ENCODE peak calls at places on chromosomes 7 and 10, in ten cellular contexts. P is IMR-90; D is CD8-positive, alpha-beta memory T cell; M is iPS DF 6.9; O is fibroblast of pulmonary artery; E is HL-60; S is GM23248; X is tibial nerve; G is cardiac fibroblast; T is HFF-Myc. Y is an unnamed sample.

GRCh38 chr10:68550747-68551411 is 9.3 kb upstream of the TET1 start:
- DNase-seq in P (peak; percentile 82), D (peak; percentile 37), M (peak; percentile 84), O (peak; percentile 90), E (peak; percentile 69), S (peak; percentile 88), X (peak; percentile 83), G (peak; percentile 91), T (peak; percentile 80), Y (no peak)

GRCh38 chr10:79260803-79261740 is 86.2 kb upstream of the PPIF start:
- DNase-seq in P (peak; percentile 80), D (no peak), M (no peak), O (peak; percentile 30), E (no peak), S (no peak), X (no peak), G (no peak), T (no peak), Y (peak; percentile 64)

GRCh38 chr7:107667341-107667740 is 6.7 kb downstream of the SLC26A4 start:
- DNase-seq in P (no peak), D (no peak), M (no peak), O (peak; percentile 29), E (no peak), S (no peak), X (no peak), G (no peak), T (no peak), Y (no peak)

GRCh38 chr7:30412810-30413504 is 65.6 kb downstream of the NOD1 start:
- DNase-seq in P (peak; percentile 83), D (peak; percentile 18), M (peak; percentile 41), O (peak; percentile 93), E (peak; percentile 49), S (peak; percentile 90), X (peak; percentile 53), G (peak; percentile 93), T (peak; percentile 81), Y (no peak)

GRCh38 chr10:24821986-24822385 is 98.3 kb upstream of the ARHGAP21 start:
- DNase-seq in P (peak; percentile 49), D (no peak), M (no peak), O (peak; percentile 22), E (no peak), S (peak; percentile 65), X (no peak), G (peak; percentile 69), T (no peak), Y (no peak)

GRCh38 chr7:154914580-154915380 is 88.1 kb downstream of the PAXIP1 start:
- DNase-seq in P (no peak), D (no peak), M (no peak), O (no peak), E (no peak), S (no peak), X (no peak), G (no peak), T (no peak), Y (no peak)

GRCh38 chr7:95772298-95772770 is at the start of gene DYNC1I1:
- DNase-seq in P (peak; percentile 19), D (no peak), M (no peak), O (peak; percentile 54), E (peak; percentile 42), S (peak; percentile 77), X (peak; percentile 17), G (peak; percentile 64), T (no peak), Y (peak; percentile 55)

GRCh38 chr7:5408777-5409176 is 14.9 kb downstream of the TNRC18 start:
- DNase-seq in P (peak; percentile 77), D (no peak), M (no peak), O (peak; percentile 53), E (no peak), S (peak; percentile 91), X (no peak), G (peak; percentile 70), T (no peak), Y (no peak)

GRCh38 chr10:92965314-92965713 is 95.3 kb upstream of the CYP26C1 start:
- DNase-seq in P (peak; percentile 73), D (no peak), M (peak; percentile 31), O (peak; percentile 80), E (no peak), S (peak; percentile 62), X (peak; percentile 25), G (peak; percentile 85), T (no peak), Y (no peak)

GRCh38 chr10:111114931-111115500 is 38.2 kb downstream of the ADRA2A start:
- DNase-seq in P (no peak), D (no peak), M (no peak), O (no peak), E (no peak), S (no peak), X (no peak), G (no peak), T (no peak), Y (no peak)

GRCh38 chr7:105810556-105810955 is 65.8 kb downstream of the ATXN7L1 start:
- DNase-seq in P (no peak), D (no peak), M (no peak), O (no peak), E (no peak), S (no peak), X (no peak), G (no peak), T (no peak), Y (peak; percentile 60)

GRCh38 chr10:90777614-90778013 is 80.2 kb downstream of the HTR7 start:
- DNase-seq in P (no peak), D (no peak), M (no peak), O (peak; percentile 60), E (no peak), S (no peak), X (peak; percentile 17), G (no peak), T (no peak), Y (no peak)

GRCh38 chr10:112139176-112139575 is 44.4 kb downstream of the GPAM start:
- DNase-seq in P (no peak), D (no peak), M (no peak), O (no peak), E (no peak), S (no peak), X (no peak), G (no peak), T (no peak), Y (no peak)

DNA sequence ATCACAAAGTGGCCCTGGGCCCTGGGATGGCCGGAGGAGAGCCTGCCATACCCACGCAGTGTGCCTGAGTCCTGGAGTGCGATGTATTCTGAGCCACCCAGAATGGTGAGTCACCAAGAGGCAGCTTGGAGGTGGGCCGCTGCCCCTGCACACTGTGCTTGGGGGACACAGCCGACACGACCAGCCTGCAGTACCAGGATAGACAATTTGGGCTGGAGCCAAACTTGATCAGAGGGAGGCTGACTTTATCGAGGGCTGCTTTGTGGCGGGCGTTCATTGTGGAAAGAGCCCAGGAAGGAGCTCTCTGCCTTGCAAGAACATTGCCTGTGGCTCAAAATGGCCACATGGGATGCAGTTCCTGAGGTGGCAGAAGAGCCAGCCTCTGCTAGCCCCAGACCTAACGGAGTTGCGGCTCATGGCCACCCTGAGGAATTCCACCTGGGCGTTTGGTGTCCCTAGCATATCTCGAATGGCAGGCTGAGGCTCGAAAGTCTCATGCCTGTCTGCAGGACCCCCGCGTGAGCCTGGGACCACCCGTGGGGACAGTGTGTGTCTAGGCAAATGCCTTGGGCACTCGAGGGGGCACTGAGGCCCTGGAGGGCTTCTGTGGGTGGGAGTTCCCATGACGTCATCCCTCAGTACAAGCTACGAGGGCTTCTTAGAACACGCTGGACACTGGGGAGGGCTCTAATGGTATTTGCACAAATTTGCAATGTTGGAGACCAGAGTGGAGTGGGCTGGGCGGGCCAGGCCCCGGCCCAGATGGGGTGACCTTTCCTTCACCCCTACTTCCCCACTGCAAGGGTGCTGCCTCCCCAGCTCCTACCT is 79.7 kb downstream of the LHPP start:
- DNase-seq in P (no peak), D (no peak), M (no peak), O (no peak), E (no peak), S (no peak), X (no peak), G (no peak), T (no peak), Y (no peak)
- H3K4me3 ChIP-seq in P (no peak overlapping the region), D (no peak overlapping the region), M (no peak overlapping the region), O (no peak overlapping the region), E (no peak overlapping the region), S (no peak overlapping the region), X (no peak overlapping the region), G (no peak overlapping the region), T (no peak overlapping the region), Y (no peak overlapping the region)

GRCh38 chr7:27149817-27150567 is 2.4 kb downstream of the HOXA3 start:
- DNase-seq in P (no peak), D (no peak), M (no peak), O (no peak), E (no peak), S (no peak), X (no peak), G (no peak), T (no peak), Y (no peak)

GRCh38 chr7:27146491-27147210 is 923 bp downstream of the HOXA6 start:
- DNase-seq in P (no peak), D (no peak), M (no peak), O (no peak), E (no peak), S (no peak), X (no peak), G (no peak), T (no peak), Y (no peak)

GRCh38 chr7:27147211-27148030 is at the start of gene HOXA6:
- DNase-seq in P (peak; percentile 67), D (no peak), M (no peak), O (no peak), E (no peak), S (peak; percentile 72), X (no peak), G (no peak), T (no peak), Y (no peak)

GRCh38 chr7:27148776-27149641 is 1.4 kb upstream of the HOXA6 start:
- DNase-seq in P (no peak), D (no peak), M (no peak), O (no peak), E (no peak), S (peak; percentile 75), X (no peak), G (no peak), T (no peak), Y (no peak)

GRCh38 chr7:27148031-27148775 is 629 bp upstream of the HOXA6 start:
- DNase-seq in P (no peak), D (no peak), M (no peak), O (no peak), E (no peak), S (peak; percentile 65), X (no peak), G (no peak), T (no peak), Y (no peak)
- H3K4me3 ChIP-seq in P (peak overlapping the region; percentile 38), D (no peak overlapping the region), M (no peak overlapping the region), O (no peak overlapping the region), E (no peak overlapping the region), S (peak overlapping the region; percentile 89), X (peak overlapping the region; percentile 38), G (no peak overlapping the region), T (no peak overlapping the region), Y (no peak overlapping the region)

GRCh38 chr7:120950539-120951308 is at the start of gene ING3:
- DNase-seq in P (peak; percentile 97), D (peak; percentile 98), M (peak; percentile 84), O (peak; percentile 98), E (peak; percentile 97), S (peak; percentile 100), X (peak; percentile 95), G (peak; percentile 99), T (peak; percentile 92), Y (peak; percentile 98)
- H3K4me3 ChIP-seq in P (peak within 1 kb of the TSS; percentile 89), D (peak within 1 kb of the TSS; percentile 95), M (peak within 1 kb of the TSS; percentile 89), O (peak within 1 kb of the TSS; percentile 86), E (peak within 1 kb of the TSS; percentile 96), S (peak within 1 kb of the TSS; percentile 81), X (peak within 1 kb of the TSS; percentile 49), G (peak within 1 kb of the TSS; percentile 78), T (peak within 1 kb of the TSS; percentile 71), Y (peak within 1 kb of the TSS; percentile 79)

GRCh38 chr7:143410523-143411004 is 1.9 kb upstream of the EPHA1 start:
- DNase-seq in P (peak; percentile 72), D (no peak), M (no peak), O (peak; percentile 88), E (peak; percentile 75), S (peak; percentile 67), X (no peak), G (peak; percentile 74), T (no peak), Y (no peak)
- H3K4me3 ChIP-seq in P (no peak overlapping the region), D (no peak overlapping the region), M (no peak overlapping the region), O (no peak overlapping the region), E (peak overlapping the region; percentile 11), S (no peak overlapping the region), X (no peak overlapping the region), G (no peak overlapping the region), T (no peak overlapping the region), Y (no peak overlapping the region)

Y was measured in dorsolateral prefrontal cortex.